ENCODE peak calls at places on chromosomes 2 and 18, in eight cellular contexts. X is body of pancreas; D is ACHN; U is ELR; Y is right atrium auricular region; G is activated CD4-positive, alpha-beta T cell treated with anti-CD3 and anti-CD28 coated beads, Interleukin-2, amount 50 U/mL, for 24 hours; I is T follicular helper cell; B is NCI-H2171. F is an unnamed sample.

GRCh38 chr18:49731860-49732311 is 81.4 kb downstream of the ACAA2 start:
- DNase-seq in X (no peak), D (no peak), U (no peak), Y (no peak), G (no peak), I (no peak), B (no peak), F (no peak)

GRCh38 chr2:202051499-202052161 is 18.0 kb downstream of the FZD7 start:
- DNase-seq in X (no peak), D (no peak), U (no peak), Y (no peak), G (no peak), I (no peak), B (no peak), F (no peak)

GRCh38 chr2:227473019-227473461 is 1.1 kb downstream of the AGFG1 start:
- DNase-seq in X (no peak), D (peak), U (peak), Y (no peak), G (no peak), I (no peak), B (peak), F (no peak)

GRCh38 chr2:208311954-208312353 is 45.9 kb downstream of the PIKFYVE start:
- DNase-seq in X (no peak), D (no peak), U (peak), Y (no peak), G (no peak), I (no peak), B (no peak), F (no peak)

GRCh38 chr18:12423820-12424219 is 16.1 kb downstream of the PRELID3A start:
- DNase-seq in X (peak), D (no peak), U (no peak), Y (no peak), G (no peak), I (no peak), B (peak), F (peak)

GRCh38 chr2:9474361-9475117 is at the start of gene IAH1:
- DNase-seq in X (peak), D (peak), U (peak), Y (no peak), G (peak), I (peak), B (peak), F (peak)

GRCh38 chr2:216665240-216665639 is 30.1 kb downstream of the IGFBP5 start:
- DNase-seq in X (peak), D (no peak), U (no peak), Y (no peak), G (no peak), I (no peak), B (peak), F (no peak)

GRCh38 chr18:48402953-48403352 is 6.2 kb downstream of the ZBTB7C start:
- DNase-seq in X (no peak), D (no peak), U (peak), Y (no peak), G (no peak), I (no peak), B (no peak), F (no peak)

GRCh38 chr2:43169987-43170732 is 56.2 kb downstream of the ZFP36L2 start:
- DNase-seq in X (peak), D (peak), U (peak), Y (no peak), G (no peak), I (peak), B (no peak), F (no peak)

GRCh38 chr18:6757966-6758365 is 28.4 kb downstream of the ARHGAP28 start:
- DNase-seq in X (no peak), D (peak), U (no peak), Y (no peak), G (no peak), I (no peak), B (no peak), F (no peak)

GRCh38 chr2:235162544-235163197 is 210.9 kb downstream of the SH3BP4 start:
- DNase-seq in X (no peak), D (no peak), U (peak), Y (no peak), G (no peak), I (no peak), B (no peak), F (no peak)

GRCh38 chr2:102886216-102886893 is 124.5 kb downstream of the TMEM182 start:
- DNase-seq in X (no peak), D (no peak), U (no peak), Y (no peak), G (no peak), I (no peak), B (no peak), F (no peak)

GRCh38 chr2:188966728-188967127 is 7.4 kb upstream of the COL3A1 start:
- DNase-seq in X (no peak), D (no peak), U (no peak), Y (no peak), G (no peak), I (no peak), B (no peak), F (no peak)

GRCh38 chr18:22723221-22723620 is 209.9 kb upstream of the RBBP8 start:
- DNase-seq in X (no peak), D (no peak), U (no peak), Y (no peak), G (no peak), I (no peak), B (no peak), F (no peak)

GRCh38 chr2:149908731-149909690 is 321.4 kb upstream of the MMADHC start:
- DNase-seq in X (no peak), D (no peak), U (peak), Y (no peak), G (no peak), I (no peak), B (peak), F (no peak)

GRCh38 chr2:212495076-212495475 is 43.5 kb downstream of the ERBB4 start:
- DNase-seq in X (no peak), D (no peak), U (no peak), Y (no peak), G (no peak), I (no peak), B (no peak), F (no peak)

GRCh38 chr18:41326311-41326710 is 628.7 kb upstream of the PIK3C3 start:
- DNase-seq in X (no peak), D (no peak), U (peak), Y (no peak), G (no peak), I (no peak), B (no peak), F (no peak)

F was measured in NCI-H1417.